ENCODE peak calls at places on chromosomes 13 and 19, in six cellular contexts. D, Y, H, J, T and Q are unnamed samples.

GRCh38 chr13:105737688-105738087 is 797.8 kb downstream of the EFNB2 start:
- ATAC-seq in T (no peak), D (no peak), H (no peak), J (no peak), Y (no peak), Q (no peak)

GRCh38 chr19:55095260-55096060 is 19.8 kb downstream of the EPS8L1 start:
- ATAC-seq in J (no peak), H (peak; percentile 30), D (no peak), Y (no peak), T (no peak), Q (peak; percentile 1)

GRCh38 chr13:32737679-32738078 is 151.4 kb downstream of the PDS5B start:
- ATAC-seq in T (no peak), H (no peak), D (no peak), J (peak; percentile 84), Y (peak; percentile 48), Q (no peak)

GRCh38 chr19:34490141-34490766 is 8.7 kb downstream of the WTIP start:
- ATAC-seq in H (no peak), D (no peak), J (no peak), T (no peak), Y (no peak), Q (peak; percentile 33)

GRCh38 chr19:15297416-15298224 is 34.7 kb downstream of the BRD4 start:
- ATAC-seq in D (peak; percentile 35), H (peak; percentile 79), T (no peak), Y (peak; percentile 35), J (peak; percentile 70), Q (peak; percentile 75)

GRCh38 chr19:37928527-37929286 is 21.7 kb downstream of the SIPA1L3 start:
- ATAC-seq in J (no peak), Y (no peak), D (no peak), T (no peak), H (no peak), Q (no peak)

GRCh38 chr13:70080030-70080429 is 27.6 kb upstream of the ATXN8OS start:
- ATAC-seq in H (no peak), J (no peak), Y (no peak), T (peak; percentile 93), D (no peak), Q (no peak)

GRCh38 chr13:94335786-94336357 is 143.6 kb downstream of the DCT start:
- ATAC-seq in T (no peak), D (no peak), J (no peak), Y (no peak), H (peak; percentile 37), Q (peak; percentile 74)

GRCh38 chr13:100532836-100533435 is 55.7 kb downstream of the GGACT start:
- ATAC-seq in Y (no peak), D (no peak), J (peak; percentile 23), H (no peak), T (no peak), Q (peak; percentile 16)

GRCh38 chr19:35133826-35134225 is 1.0 kb downstream of the LGI4 start:
- ATAC-seq in Y (no peak), D (no peak), T (no peak), H (no peak), J (no peak), Q (no peak)

GRCh38 chr13:80244574-80244973 is 96.4 kb downstream of the SPRY2 start:
- ATAC-seq in D (no peak), J (peak; percentile 79), H (no peak), Y (no peak), T (no peak), Q (no peak)

GRCh38 chr19:6239401-6239844 is 40.4 kb downstream of the MLLT1 start:
- ATAC-seq in Y (no peak), T (peak; percentile 17), D (no peak), J (no peak), H (peak; percentile 67), Q (peak; percentile 57)

GRCh38 chr19:39828015-39828633 is 5.8 kb downstream of the DYRK1B start:
- ATAC-seq in J (no peak), T (no peak), D (no peak), Y (no peak), H (no peak), Q (no peak)

GRCh38 chr13:106623799-106624198 is 55.9 kb upstream of the ARGLU1 start:
- ATAC-seq in D (no peak), T (no peak), H (no peak), J (no peak), Y (no peak), Q (no peak)

GRCh38 chr13:101473458-101473857 is 21.0 kb downstream of the ITGBL1 start:
- ATAC-seq in J (no peak), H (peak; percentile 87), T (peak; percentile 85), D (no peak), Y (peak; percentile 29), Q (no peak)

GRCh38 chr13:43516401-43516826 is 270.4 kb downstream of the ENOX1 start:
- ATAC-seq in Y (peak; percentile 62), H (no peak), T (peak; percentile 87), J (no peak), D (no peak), Q (no peak)

GRCh38 chr19:35738021-35738886 is 4.0 kb downstream of the IGFLR1 start:
- ATAC-seq in D (no peak), Y (no peak), J (no peak), T (no peak), H (no peak), Q (no peak)

GRCh38 chr13:21686761-21687391 is 16.0 kb downstream of the FGF9 start:
- ATAC-seq in J (peak; percentile 54), Y (no peak), D (no peak), H (no peak), T (no peak), Q (no peak)

GRCh38 chr19:30228726-30229523 is 143.3 kb upstream of the ZNF536 start:
- ATAC-seq in Y (no peak), H (no peak), T (peak; percentile 22), J (no peak), D (no peak), Q (no peak)

GRCh38 chr19:13887039-13887438 is 10.1 kb downstream of the NANOS3 start:
- ATAC-seq in H (peak; percentile 14), Y (no peak), J (peak; percentile 61), T (no peak), D (peak; percentile 77), Q (peak; percentile 48)

GRCh38 chr13:93004919-93005318 is 221.7 kb upstream of the GPC6 start:
- ATAC-seq in H (no peak), D (no peak), J (no peak), T (no peak), Y (no peak), Q (no peak)

GRCh38 chr13:114155320-114155719 is 22.9 kb upstream of the RASA3 start:
- ATAC-seq in J (no peak), D (no peak), T (no peak), Y (no peak), H (no peak), Q (no peak)

GRCh38 chr13:84263354-84264069 is 381.2 kb upstream of the SLITRK1 start:
- ATAC-seq in D (no peak), Y (no peak), J (no peak), H (no peak), T (no peak), Q (no peak)

GRCh38 chr13:79673993-79674377 is 193.0 kb downstream of the NDFIP2 start:
- ATAC-seq in D (no peak), Y (no peak), T (no peak), H (no peak), J (no peak), Q (no peak)